ENCODE peak calls at places on chromosomes 2 and 18, in six cellular contexts. One of them, this sample, is unnamed.
A peak's percentile ranks its signal among the peaks of the same experiment; 100 is the strongest.

GRCh38 chr2:74399785-74400184 is 19.7 kb upstream of the DCTN1 start:
- DNase-seq in effector memory CD8-positive, alpha-beta T cell: peak; percentile 36
- DNase-seq in GM06990: no peak
- DNase-seq in stimulated activated CD4-positive, alpha-beta T cell treated with anti-CD3 and anti-CD28 coated beads, Interleukin-2, amount 100 ng/mL, for 48 hours: no peak
- DNase-seq in IMR-90: peak; percentile 40
- DNase-seq in HEK293T: peak; percentile 40
- DNase-seq in this sample: no peak

GRCh38 chr2:107437265-107437664 is 389.4 kb upstream of the RGPD4 start:
- DNase-seq in HEK293T: no peak
- DNase-seq in effector memory CD8-positive, alpha-beta T cell: no peak
- DNase-seq in stimulated activated CD4-positive, alpha-beta T cell treated with anti-CD3 and anti-CD28 coated beads, Interleukin-2, amount 100 ng/mL, for 48 hours: no peak
- DNase-seq in GM06990: no peak
- DNase-seq in IMR-90: no peak
- DNase-seq in this sample: no peak

GRCh38 chr2:159613515-159614336 is 2.6 kb downstream of the BAZ2B start:
- DNase-seq in stimulated activated CD4-positive, alpha-beta T cell treated with anti-CD3 and anti-CD28 coated beads, Interleukin-2, amount 100 ng/mL, for 48 hours: no peak
- DNase-seq in effector memory CD8-positive, alpha-beta T cell: no peak
- DNase-seq in IMR-90: peak; percentile 53
- DNase-seq in HEK293T: no peak
- DNase-seq in GM06990: peak; percentile 13
- DNase-seq in this sample: no peak

GRCh38 chr18:25875574-25875973 is 214.8 kb downstream of the SS18 start:
- DNase-seq in HEK293T: no peak
- DNase-seq in stimulated activated CD4-positive, alpha-beta T cell treated with anti-CD3 and anti-CD28 coated beads, Interleukin-2, amount 100 ng/mL, for 48 hours: no peak
- DNase-seq in IMR-90: no peak
- DNase-seq in effector memory CD8-positive, alpha-beta T cell: no peak
- DNase-seq in GM06990: no peak
- DNase-seq in this sample: no peak

GRCh38 chr18:46531472-46531871 is 125.5 kb downstream of the LOXHD1 start:
- DNase-seq in HEK293T: no peak
- DNase-seq in GM06990: no peak
- DNase-seq in effector memory CD8-positive, alpha-beta T cell: no peak
- DNase-seq in IMR-90: no peak
- DNase-seq in stimulated activated CD4-positive, alpha-beta T cell treated with anti-CD3 and anti-CD28 coated beads, Interleukin-2, amount 100 ng/mL, for 48 hours: no peak
- DNase-seq in this sample: no peak

GRCh38 chr2:210445116-210445707 is 31.3 kb downstream of the LANCL1 start:
- DNase-seq in stimulated activated CD4-positive, alpha-beta T cell treated with anti-CD3 and anti-CD28 coated beads, Interleukin-2, amount 100 ng/mL, for 48 hours: no peak
- DNase-seq in GM06990: no peak
- DNase-seq in IMR-90: peak; percentile 27
- DNase-seq in HEK293T: peak; percentile 22
- DNase-seq in effector memory CD8-positive, alpha-beta T cell: no peak
- DNase-seq in this sample: no peak

GRCh38 chr2:128026422-128027277 is 1.2 kb downstream of the SAP130 start:
- DNase-seq in HEK293T: no peak
- DNase-seq in GM06990: no peak
- DNase-seq in IMR-90: peak; percentile 8
- DNase-seq in effector memory CD8-positive, alpha-beta T cell: no peak
- DNase-seq in stimulated activated CD4-positive, alpha-beta T cell treated with anti-CD3 and anti-CD28 coated beads, Interleukin-2, amount 100 ng/mL, for 48 hours: no peak
- DNase-seq in this sample: no peak

GRCh38 chr2:242001853-242002252 is 132.3 kb downstream of the RTP5 start:
- DNase-seq in GM06990: no peak
- DNase-seq in stimulated activated CD4-positive, alpha-beta T cell treated with anti-CD3 and anti-CD28 coated beads, Interleukin-2, amount 100 ng/mL, for 48 hours: no peak
- DNase-seq in IMR-90: no peak
- DNase-seq in HEK293T: no peak
- DNase-seq in effector memory CD8-positive, alpha-beta T cell: no peak
- DNase-seq in this sample: no peak

GRCh38 chr2:180707867-180708205 is 272.6 kb upstream of the UBE2E3 start:
- DNase-seq in IMR-90: peak; percentile 92
- DNase-seq in stimulated activated CD4-positive, alpha-beta T cell treated with anti-CD3 and anti-CD28 coated beads, Interleukin-2, amount 100 ng/mL, for 48 hours: no peak
- DNase-seq in effector memory CD8-positive, alpha-beta T cell: no peak
- DNase-seq in GM06990: no peak
- DNase-seq in HEK293T: no peak
- DNase-seq in this sample: peak; percentile 26

GRCh38 chr2:10440736-10441135 is 7.4 kb downstream of the ODC1 start:
- DNase-seq in HEK293T: no peak
- DNase-seq in GM06990: no peak
- DNase-seq in IMR-90: no peak
- DNase-seq in stimulated activated CD4-positive, alpha-beta T cell treated with anti-CD3 and anti-CD28 coated beads, Interleukin-2, amount 100 ng/mL, for 48 hours: no peak
- DNase-seq in effector memory CD8-positive, alpha-beta T cell: no peak
- DNase-seq in this sample: no peak

GRCh38 chr2:3465328-3465727 is 54.0 kb downstream of the ADI1 start:
- DNase-seq in stimulated activated CD4-positive, alpha-beta T cell treated with anti-CD3 and anti-CD28 coated beads, Interleukin-2, amount 100 ng/mL, for 48 hours: no peak
- DNase-seq in IMR-90: no peak
- DNase-seq in GM06990: no peak
- DNase-seq in effector memory CD8-positive, alpha-beta T cell: no peak
- DNase-seq in HEK293T: no peak
- DNase-seq in this sample: no peak

GRCh38 chr18:55880617-55881016 is 292.6 kb upstream of the TCF4 start:
- DNase-seq in IMR-90: no peak
- DNase-seq in GM06990: no peak
- DNase-seq in stimulated activated CD4-positive, alpha-beta T cell treated with anti-CD3 and anti-CD28 coated beads, Interleukin-2, amount 100 ng/mL, for 48 hours: no peak
- DNase-seq in HEK293T: no peak
- DNase-seq in effector memory CD8-positive, alpha-beta T cell: no peak
- DNase-seq in this sample: no peak

GRCh38 chr2:239400000-239400831 is 604 bp downstream of the HDAC4 start:
- DNase-seq in effector memory CD8-positive, alpha-beta T cell: no peak
- DNase-seq in GM06990: no peak
- DNase-seq in IMR-90: peak; percentile 36
- DNase-seq in stimulated activated CD4-positive, alpha-beta T cell treated with anti-CD3 and anti-CD28 coated beads, Interleukin-2, amount 100 ng/mL, for 48 hours: no peak
- DNase-seq in HEK293T: peak; percentile 11
- DNase-seq in this sample: no peak

GRCh38 chr2:19750136-19750535 is 151.6 kb downstream of the TTC32 start:
- DNase-seq in stimulated activated CD4-positive, alpha-beta T cell treated with anti-CD3 and anti-CD28 coated beads, Interleukin-2, amount 100 ng/mL, for 48 hours: no peak
- DNase-seq in GM06990: no peak
- DNase-seq in HEK293T: no peak
- DNase-seq in effector memory CD8-positive, alpha-beta T cell: no peak
- DNase-seq in IMR-90: no peak
- DNase-seq in this sample: no peak

GRCh38 chr2:234596696-234597575 is 100.1 kb upstream of the ARL4C start:
- DNase-seq in GM06990: no peak
- DNase-seq in HEK293T: no peak
- DNase-seq in stimulated activated CD4-positive, alpha-beta T cell treated with anti-CD3 and anti-CD28 coated beads, Interleukin-2, amount 100 ng/mL, for 48 hours: no peak
- DNase-seq in IMR-90: no peak
- DNase-seq in effector memory CD8-positive, alpha-beta T cell: no peak
- DNase-seq in this sample: no peak

GRCh38 chr2:187499941-187500532 is 52.0 kb upstream of the CALCRL start:
- DNase-seq in GM06990: no peak
- DNase-seq in effector memory CD8-positive, alpha-beta T cell: no peak
- DNase-seq in stimulated activated CD4-positive, alpha-beta T cell treated with anti-CD3 and anti-CD28 coated beads, Interleukin-2, amount 100 ng/mL, for 48 hours: peak; percentile 44
- DNase-seq in HEK293T: peak; percentile 44
- DNase-seq in IMR-90: peak; percentile 66
- DNase-seq in this sample: peak; percentile 74

GRCh38 chr2:237818066-237818473 is 19.5 kb downstream of the RBM44 start:
- DNase-seq in effector memory CD8-positive, alpha-beta T cell: no peak
- DNase-seq in GM06990: no peak
- DNase-seq in HEK293T: no peak
- DNase-seq in stimulated activated CD4-positive, alpha-beta T cell treated with anti-CD3 and anti-CD28 coated beads, Interleukin-2, amount 100 ng/mL, for 48 hours: no peak
- DNase-seq in IMR-90: peak; percentile 45
- DNase-seq in this sample: no peak

This sample was measured in body of pancreas.